ENCODE peak calls at places on chromosomes 3 and 15, in seven cellular contexts. K, N, I, O, H, L and P are unnamed samples.
A peak's percentile ranks its signal among the peaks of the same experiment; 100 is the strongest.

GRCh38 chr15:56963719-56964118 is 45.3 kb downstream of the TCF12 start:
- DNase-seq in O (no peak), N (peak; percentile 20), K (peak; percentile 29), I (no peak), H (peak; percentile 35), L (no peak), P (no peak)

GRCh38 chr15:91049378-91050127 is 27.2 kb upstream of the VPS33B start:
- DNase-seq in K (peak; percentile 72), H (peak; percentile 71), O (peak; percentile 63), I (peak; percentile 20), L (peak; percentile 56), N (peak; percentile 68), P (peak; percentile 42)

GRCh38 chr3:30183421-30183820 is 423.0 kb upstream of the TGFBR2 start:
- DNase-seq in N (no peak), K (no peak), L (no peak), H (no peak), I (no peak), O (no peak), P (no peak)

GRCh38 chr15:82018201-82018600 is 27.6 kb downstream of the MEX3B start:
- DNase-seq in K (no peak), I (no peak), L (no peak), N (no peak), O (no peak), H (no peak), P (no peak)

GRCh38 chr3:3200632-3201212 is 21.2 kb upstream of the CRBN start:
- DNase-seq in I (no peak), L (peak; percentile 64), K (peak; percentile 85), N (peak; percentile 61), H (peak; percentile 76), O (peak; percentile 40), P (no peak)

GRCh38 chr3:9100132-9100894 is 137.0 kb upstream of the RAD18 start:
- DNase-seq in H (no peak), L (no peak), N (no peak), I (no peak), K (no peak), O (no peak), P (no peak)

GRCh38 chr3:12981631-12982265 is 91.5 kb downstream of the IQSEC1 start:
- DNase-seq in K (no peak), L (no peak), N (no peak), O (no peak), H (no peak), I (no peak), P (no peak)

GRCh38 chr3:133428552-133428951 is 28.7 kb downstream of the BFSP2 start:
- DNase-seq in O (no peak), H (no peak), N (no peak), I (no peak), K (no peak), L (no peak), P (peak; percentile 62)

GRCh38 chr15:40397688-40398412 is 7.7 kb upstream of the IVD start:
- DNase-seq in O (no peak), K (no peak), H (no peak), I (no peak), L (no peak), N (no peak), P (no peak)

GRCh38 chr3:114892880-114893279 is 254.2 kb downstream of the ZBTB20 start:
- DNase-seq in O (no peak), K (no peak), L (no peak), N (no peak), I (no peak), H (no peak), P (no peak)

GRCh38 chr3:171183042-171183441 is 156.5 kb upstream of the SLC2A2 start:
- DNase-seq in I (no peak), L (no peak), O (no peak), N (peak; percentile 36), K (no peak), H (no peak), P (no peak)

GRCh38 chr3:13002398-13003124 is 70.7 kb downstream of the IQSEC1 start:
- DNase-seq in K (no peak), N (no peak), O (no peak), H (peak; percentile 33), L (no peak), I (no peak), P (no peak)

GRCh38 chr3:162217603-162218002 is 721.0 kb downstream of the OTOL1 start:
- DNase-seq in I (no peak), N (peak; percentile 66), L (peak; percentile 24), H (peak; percentile 23), O (no peak), K (no peak), P (no peak)

GRCh38 chr15:35060591-35060990 is 24.5 kb downstream of the NANOGP8 start:
- DNase-seq in L (no peak), O (no peak), I (no peak), H (no peak), N (peak; percentile 53), K (no peak), P (no peak)

GRCh38 chr3:32104492-32104891 is 1.9 kb upstream of the GPD1L start:
- DNase-seq in L (no peak), H (no peak), N (no peak), I (no peak), K (no peak), O (no peak), P (no peak)

GRCh38 chr3:40211579-40211978 is 97.9 kb upstream of the EIF1B start:
- DNase-seq in L (no peak), N (peak; percentile 6), H (peak; percentile 29), I (no peak), O (no peak), K (no peak), P (no peak)

GRCh38 chr3:38579146-38579545 is 70.3 kb downstream of the SCN5A start:
- DNase-seq in I (no peak), O (no peak), N (peak; percentile 16), H (peak; percentile 66), L (no peak), K (peak; percentile 37), P (no peak)

GRCh38 chr3:72288955-72289707 is 504.2 kb upstream of the PROK2 start:
- DNase-seq in K (peak; percentile 20), N (peak; percentile 91), O (no peak), H (peak; percentile 78), I (no peak), L (peak; percentile 49), P (peak; percentile 75)

GRCh38 chr3:15342945-15343344 is 10.6 kb upstream of the SH3BP5 start:
- DNase-seq in I (no peak), L (no peak), K (no peak), O (no peak), N (no peak), H (no peak), P (no peak)

GRCh38 chr15:83555383-83555782 is 98.5 kb upstream of the ADAMTSL3 start:
- DNase-seq in L (no peak), N (no peak), O (no peak), K (no peak), H (no peak), I (no peak), P (no peak)

GRCh38 chr3:187742351-187743171 is 2.7 kb downstream of the BCL6 start:
- DNase-seq in K (no peak), I (no peak), O (peak; percentile 62), H (peak; percentile 63), L (peak; percentile 32), N (no peak), P (no peak)

GRCh38 chr3:139476348-139476747 is at the start of gene RBP2:
- DNase-seq in L (no peak), I (no peak), K (no peak), H (no peak), N (no peak), O (no peak), P (no peak)

GRCh38 chr15:69060041-69060481 is 45.6 kb downstream of the NOX5 start:
- DNase-seq in I (no peak), K (peak; percentile 39), O (no peak), L (no peak), H (no peak), N (no peak), P (no peak)

GRCh38 chr15:69059170-69059943 is 44.9 kb downstream of the NOX5 start:
- DNase-seq in H (peak; percentile 82), K (peak; percentile 97), L (peak; percentile 77), I (peak; percentile 59), O (peak; percentile 90), N (peak; percentile 79), P (peak; percentile 91)

GRCh38 chr15:69060744-69061143 is 46.2 kb downstream of the NOX5 start:
- DNase-seq in I (no peak), H (no peak), O (no peak), L (no peak), N (no peak), K (no peak), P (no peak)

GRCh38 chr15:69055251-69055650 is 40.8 kb downstream of the NOX5 start:
- DNase-seq in L (no peak), H (no peak), I (no peak), O (no peak), K (no peak), N (no peak), P (no peak)

DNA sequence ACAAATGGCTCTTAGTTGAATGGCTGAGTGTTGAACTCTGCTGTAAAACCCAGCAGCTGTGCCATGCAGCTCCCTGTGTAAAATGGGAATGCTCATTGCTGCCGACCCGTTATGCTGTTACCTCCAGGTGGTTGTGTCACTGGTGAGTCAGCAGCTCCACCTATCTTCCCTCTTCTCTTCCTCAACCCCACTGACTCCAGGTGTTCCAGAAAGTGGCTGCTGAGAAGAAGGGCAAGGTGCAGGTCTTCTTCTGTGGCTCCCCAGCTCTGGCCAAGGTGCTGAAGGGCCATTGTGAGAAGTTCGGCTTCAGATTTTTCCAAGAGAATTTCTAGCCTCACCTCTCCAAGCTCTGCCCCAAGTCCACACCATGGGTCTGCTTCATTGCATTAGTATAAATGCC is 41.9 kb downstream of the NOX5 start:
- DNase-seq in I (no peak), L (no peak), K (no peak), O (no peak), N (no peak), H (no peak), P (no peak)
- TF ChIP-seq CTCF in I (no peak), L (no peak), K (no peak), O (no peak), N (no peak), H (no peak), P (no peak)

GRCh38 chr15:75620776-75621536 is 4.6 kb downstream of the SNUPN start:
- DNase-seq in O (peak; percentile 86), K (no peak), L (peak; percentile 87), H (peak; percentile 85), N (peak; percentile 96), I (no peak), P (peak; percentile 65)
- TF ChIP-seq CTCF in O (peak; percentile 49), K (no peak), L (peak; percentile 61), H (peak; percentile 17), N (peak; percentile 54), I (no peak), P (peak; percentile 34)

GRCh38 chr15:96514607-96515285 is 184.2 kb downstream of the NR2F2 start:
- DNase-seq in O (no peak), H (no peak), I (no peak), N (no peak), K (no peak), L (no peak), P (no peak)
- TF ChIP-seq CTCF in O (no peak), H (no peak), I (no peak), N (no peak), K (no peak), L (no peak), P (no peak)

GRCh38 chr3:188749010-188749617 is 422.7 kb upstream of the TPRG1 start:
- DNase-seq in I (peak; percentile 42), H (no peak), L (no peak), K (peak; percentile 89), N (no peak), O (no peak), P (no peak)
- TF ChIP-seq CTCF in I (peak; percentile 76), H (peak; percentile 43), L (peak; percentile 81), K (peak; percentile 91), N (peak; percentile 12), O (no peak), P (no peak)

GRCh38 chr3:107117922-107118576 is 259.2 kb upstream of the CCDC54 start:
- DNase-seq in H (peak; percentile 87), I (no peak), N (peak; percentile 83), K (peak; percentile 86), L (peak; percentile 64), O (peak; percentile 65), P (no peak)
- TF ChIP-seq CTCF in H (peak; percentile 63), I (no peak), N (peak; percentile 72), K (peak; percentile 86), L (peak; percentile 84), O (no peak), P (no peak)